ENCODE peak calls at places on chromosomes 4 and X, in nine cellular contexts. H is stimulated activated CD4-positive, alpha-beta T cell treated with anti-CD3 and anti-CD28 coated beads, Interleukin-2, amount 100 ng/mL, for 48 hours; V is left ventricle myocardium superior; C is T-helper 1 cell; A is activated T-helper 9 cell treated with anti-CD3 and anti-CD28 coated beads, Interleukin-2, amount 50 U/mL, for 16 hours; G is hepatic stellate cell; Q is A549; M is ELR; X is anterior cingulate cortex. I is an unnamed sample.

GRCh38 chr4:18021470-18021719 is 160 bp downstream of the LCORL start:
- DNase-seq in C (no peak), G (no peak), Q (no peak), H (peak; percentile 13), V (no peak), X (no peak), M (no peak), A (no peak), I (no peak)

GRCh38 chr4:42281324-42282020 is 115.8 kb upstream of the SHISA3 start:
- DNase-seq in H (no peak), C (no peak), M (peak; percentile 42), Q (no peak), X (no peak), G (no peak), A (no peak), V (no peak), I (no peak)

GRCh38 chr4:26467724-26468123 is 22.6 kb downstream of the CCKAR start:
- DNase-seq in A (no peak), M (no peak), G (no peak), Q (no peak), H (no peak), V (no peak), X (no peak), C (no peak), I (no peak)

GRCh38 chr4:7711330-7711963 is 228.2 kb downstream of the AFAP1 start:
- DNase-seq in G (no peak), V (peak; percentile 16), A (no peak), H (no peak), X (no peak), C (no peak), M (no peak), Q (no peak), I (no peak)

GRCh38 chr4:15303052-15303641 is 124.7 kb upstream of the C1QTNF7 start:
- DNase-seq in G (peak; percentile 55), C (no peak), A (no peak), H (no peak), X (no peak), V (no peak), Q (peak; percentile 11), M (peak; percentile 75), I (no peak)

GRCh38 chr4:82599336-82599735 is 37.5 kb upstream of the TMEM150C start:
- DNase-seq in X (no peak), G (no peak), V (no peak), C (no peak), Q (no peak), A (no peak), M (peak; percentile 6), H (no peak), I (no peak)

GRCh38 chr4:141465151-141465550 is 171.2 kb upstream of the IL15 start:
- DNase-seq in M (no peak), X (no peak), Q (no peak), H (no peak), V (no peak), C (no peak), A (no peak), G (no peak), I (no peak)

GRCh38 chrX:131739823-131740222 is 195.9 kb downstream of the OR13H1 start:
- DNase-seq in M (no peak), X (no peak), Q (no peak), A (no peak), G (no peak), C (no peak), V (no peak), H (no peak), I (no peak)

GRCh38 chr4:68359508-68359907 is 9.6 kb upstream of the YTHDC1 start:
- DNase-seq in Q (no peak), M (no peak), H (no peak), X (no peak), G (no peak), C (no peak), A (no peak), V (no peak), I (no peak)

GRCh38 chrX:71532078-71532752 is 689 bp upstream of the OGT start:
- DNase-seq in V (no peak), C (peak; percentile 50), A (peak; percentile 31), Q (peak; percentile 8), X (no peak), G (no peak), H (no peak), M (peak; percentile 79), I (no peak)

GRCh38 chrX:151974336-151975227 is at the start of gene GABRE:
- DNase-seq in M (peak; percentile 62), A (no peak), C (no peak), H (no peak), V (peak; percentile 69), G (peak; percentile 24), Q (no peak), X (no peak), I (no peak)

GRCh38 chrX:70456256-70456655 is 11.6 kb downstream of the DLG3 start:
- DNase-seq in X (no peak), M (no peak), V (no peak), A (no peak), Q (no peak), G (no peak), C (no peak), H (no peak), I (no peak)

GRCh38 chr4:8494218-8494617 is 53.6 kb downstream of the TRMT44 start:
- DNase-seq in V (no peak), C (no peak), A (no peak), G (no peak), M (no peak), X (no peak), H (no peak), Q (no peak), I (no peak)

GRCh38 chr4:126018274-126018673 is 703.5 kb downstream of the FAT4 start:
- DNase-seq in H (no peak), C (no peak), Q (no peak), M (no peak), G (no peak), A (no peak), V (no peak), X (no peak), I (no peak)

GRCh38 chr4:26372525-26373172 is 51.8 kb downstream of the RBPJ start:
- DNase-seq in Q (no peak), A (no peak), M (peak; percentile 84), G (no peak), V (no peak), H (peak; percentile 22), C (peak; percentile 31), X (no peak), I (peak; percentile 28)

GRCh38 chr4:82948647-82949204 is 48.2 kb downstream of the THAP9 start:
- DNase-seq in A (no peak), H (no peak), G (peak; percentile 3), V (no peak), X (no peak), Q (no peak), M (peak; percentile 57), C (no peak), I (no peak)

GRCh38 chr4:30757357-30757756 is 37.2 kb downstream of the PCDH7 start:
- DNase-seq in A (no peak), H (no peak), M (peak; percentile 86), G (peak; percentile 20), C (no peak), Q (no peak), V (no peak), X (no peak), I (no peak)

GRCh38 chr4:106062452-106062875 is 167.2 kb downstream of the NPNT start:
- DNase-seq in Q (no peak), G (no peak), V (no peak), X (no peak), M (peak; percentile 58), A (no peak), H (no peak), C (no peak), I (no peak)

GRCh38 chrX:115337735-115338134 is 48.2 kb downstream of the LUZP4 start:
- DNase-seq in G (no peak), A (no peak), C (no peak), Q (no peak), V (no peak), H (no peak), X (no peak), M (no peak), I (no peak)

GRCh38 chrX:38513087-38513742 is 48.1 kb upstream of the TSPAN7 start:
- DNase-seq in C (no peak), Q (no peak), X (no peak), A (no peak), G (no peak), H (no peak), M (no peak), V (no peak), I (no peak)

GRCh38 chrX:47500541-47500940 is 17.5 kb upstream of the ZNF41 start:
- DNase-seq in G (no peak), V (no peak), Q (no peak), A (no peak), H (no peak), C (no peak), X (no peak), M (peak; percentile 13), I (no peak)

GRCh38 chrX:107747596-107748161 is 27.9 kb downstream of the TSC22D3 start:
- DNase-seq in C (no peak), M (peak; percentile 30), Q (no peak), G (peak; percentile 58), V (peak; percentile 40), X (peak; percentile 11), A (no peak), H (no peak), I (no peak)

I was measured in GM18507.